ENCODE peak calls at places on chromosomes 1 and 21, in seven cellular contexts. Y, O, C, G, A, Q and L are unnamed samples.

GRCh38 chr1:112532074-112532473 is 23.3 kb downstream of the WNT2B start:
- DNase-seq in C (no peak), O (no peak), Q (no peak), G (no peak), Y (no peak), A (no peak), L (no peak)

GRCh38 chr1:99756598-99756997 is 9.8 kb downstream of the FRRS1 start:
- DNase-seq in O (peak; percentile 49), G (no peak), A (no peak), Y (no peak), Q (no peak), C (no peak), L (no peak)

GRCh38 chr1:44659566-44659965 is 14.7 kb downstream of the TMEM53 start:
- DNase-seq in Y (no peak), A (no peak), O (no peak), Q (no peak), C (no peak), G (no peak), L (no peak)

GRCh38 chr1:55310517-55310927 is 95.4 kb upstream of the USP24 start:
- DNase-seq in C (no peak), O (peak; percentile 96), G (no peak), Q (no peak), A (no peak), Y (no peak), L (no peak)

GRCh38 chr21:46071082-46071481 is 26.8 kb upstream of the COL6A2 start:
- DNase-seq in O (no peak), G (peak; percentile 3), Y (no peak), C (no peak), A (no peak), Q (no peak), L (peak; percentile 7)

GRCh38 chr1:204092632-204093420 is 19.9 kb downstream of the SOX13 start:
- DNase-seq in C (no peak), A (no peak), O (peak; percentile 65), Y (peak; percentile 57), Q (no peak), G (no peak), L (peak; percentile 59)

GRCh38 chr1:178541829-178542553 is 29.1 kb downstream of the TEX35 start:
- DNase-seq in G (peak; percentile 62), A (peak; percentile 53), Q (peak; percentile 80), Y (peak; percentile 85), C (peak; percentile 65), O (peak; percentile 91), L (peak; percentile 85)

GRCh38 chr1:36591278-36591677 is 108.6 kb upstream of the CSF3R start:
- DNase-seq in Y (no peak), C (no peak), G (no peak), A (no peak), O (no peak), Q (no peak), L (no peak)

GRCh38 chr1:243315455-243315854 is 59.6 kb downstream of the SDCCAG8 start:
- DNase-seq in O (no peak), Q (no peak), C (no peak), Y (no peak), G (no peak), A (no peak), L (no peak)

GRCh38 chr21:45309069-45309521 is 21.4 kb upstream of the POFUT2 start:
- DNase-seq in C (peak; percentile 63), G (no peak), O (peak; percentile 91), A (peak; percentile 82), Q (no peak), Y (peak; percentile 65), L (peak; percentile 69)

GRCh38 chr1:20370628-20371200 is 80.0 kb downstream of the VWA5B1 start:
- DNase-seq in Q (no peak), Y (no peak), A (no peak), C (no peak), G (no peak), O (peak; percentile 29), L (no peak)

GRCh38 chr21:41926068-41926806 is 27.6 kb downstream of the C2CD2 start:
- DNase-seq in A (no peak), Q (peak; percentile 78), C (peak; percentile 8), O (peak; percentile 76), G (no peak), Y (peak; percentile 42), L (no peak)

GRCh38 chr1:54543729-54544496 is 4.1 kb upstream of the ACOT11 start:
- DNase-seq in G (no peak), O (peak; percentile 96), Y (no peak), Q (peak; percentile 13), A (no peak), C (no peak), L (no peak)

GRCh38 chr1:50724626-50725286 is 235.3 kb downstream of the FAF1 start:
- DNase-seq in A (no peak), Y (no peak), C (no peak), Q (peak; percentile 47), O (no peak), G (no peak), L (no peak)

GRCh38 chr1:213192026-213192425 is 141.0 kb downstream of the RPS6KC1 start:
- DNase-seq in A (no peak), Q (no peak), C (no peak), Y (no peak), G (no peak), O (no peak), L (no peak)

GRCh38 chr1:78284354-78284753 is 206.4 kb upstream of the PTGFR start:
- DNase-seq in G (no peak), O (peak; percentile 2), C (no peak), Y (no peak), Q (no peak), A (no peak), L (no peak)

GRCh38 chr1:241485145-241485544 is 34.4 kb downstream of the FH start:
- DNase-seq in Q (no peak), O (no peak), G (no peak), A (no peak), Y (no peak), C (no peak), L (no peak)

GRCh38 chr1:64543831-64544230 is 73.9 kb downstream of the CACHD1 start:
- DNase-seq in G (no peak), Q (no peak), O (no peak), C (no peak), Y (no peak), A (no peak), L (no peak)

GRCh38 chr1:61183471-61184034 is 101.2 kb downstream of the NFIA start:
- DNase-seq in Y (peak; percentile 57), O (peak; percentile 3), C (no peak), Q (no peak), G (no peak), A (no peak), L (peak; percentile 65)

GRCh38 chr1:212892108-212892507 is 34.0 kb downstream of the FLVCR1 start:
- DNase-seq in O (no peak), Y (no peak), C (no peak), A (no peak), Q (no peak), G (no peak), L (no peak)

GRCh38 chr1:61207416-61207815 is 125.1 kb downstream of the NFIA start:
- DNase-seq in Q (no peak), O (peak; percentile 3), C (no peak), G (no peak), Y (no peak), A (no peak), L (no peak)

GRCh38 chr1:107866870-107867269 is 98.1 kb downstream of the VAV3 start:
- DNase-seq in O (no peak), C (no peak), G (no peak), Q (no peak), Y (no peak), A (no peak), L (no peak)

GRCh38 chr21:44427241-44428120 is 27.8 kb upstream of the LRRC3 start:
- DNase-seq in Y (no peak), A (no peak), O (peak; percentile 44), Q (no peak), C (no peak), G (peak; percentile 8), L (peak; percentile 68)

GRCh38 chr1:110634455-110635281 is 28.5 kb upstream of the KCNA2 start:
- DNase-seq in Y (peak; percentile 51), A (no peak), O (peak; percentile 88), Q (peak; percentile 79), C (peak; percentile 66), G (no peak), L (peak; percentile 62)

GRCh38 chr1:59077739-59078503 is 219.0 kb upstream of the FGGY start:
- DNase-seq in Q (no peak), C (no peak), A (peak; percentile 26), G (no peak), O (no peak), Y (no peak), L (no peak)

GRCh38 chr1:12441414-12442105 is 176.4 kb downstream of the DHRS3 start:
- DNase-seq in A (no peak), C (no peak), O (no peak), Y (no peak), Q (no peak), G (no peak), L (no peak)
- TF ChIP-seq CTCF in A (no peak), C (no peak), O (no peak), Y (no peak), Q (no peak), G (no peak), L (no peak)

GRCh38 chr1:168789501-168789900 is 60.5 kb upstream of the DPT start:
- DNase-seq in O (no peak), C (no peak), Y (no peak), Q (no peak), A (no peak), G (no peak), L (no peak)
- TF ChIP-seq CTCF in O (no peak), C (no peak), Y (no peak), Q (no peak), A (no peak), G (no peak), L (no peak)

GRCh38 chr1:113692824-113693431 is 66.4 kb downstream of the PHTF1 start:
- DNase-seq in O (no peak), G (no peak), Y (no peak), C (no peak), A (no peak), Q (no peak), L (no peak)

GRCh38 chr1:113691184-113691583 is 68.1 kb downstream of the PHTF1 start:
- DNase-seq in Q (no peak), O (no peak), G (no peak), C (no peak), A (no peak), Y (no peak), L (no peak)

GRCh38 chr1:113692342-113692741 is 66.9 kb downstream of the PHTF1 start:
- DNase-seq in Y (no peak), Q (no peak), A (no peak), G (no peak), C (no peak), O (no peak), L (no peak)

GRCh38 chr1:113694910-113695309 is 64.4 kb downstream of the PHTF1 start:
- DNase-seq in A (no peak), C (no peak), G (no peak), O (no peak), Y (no peak), Q (no peak), L (no peak)
- TF ChIP-seq CTCF in A (no peak), C (no peak), G (no peak), O (no peak), Y (no peak), Q (no peak), L (no peak)

DNA sequence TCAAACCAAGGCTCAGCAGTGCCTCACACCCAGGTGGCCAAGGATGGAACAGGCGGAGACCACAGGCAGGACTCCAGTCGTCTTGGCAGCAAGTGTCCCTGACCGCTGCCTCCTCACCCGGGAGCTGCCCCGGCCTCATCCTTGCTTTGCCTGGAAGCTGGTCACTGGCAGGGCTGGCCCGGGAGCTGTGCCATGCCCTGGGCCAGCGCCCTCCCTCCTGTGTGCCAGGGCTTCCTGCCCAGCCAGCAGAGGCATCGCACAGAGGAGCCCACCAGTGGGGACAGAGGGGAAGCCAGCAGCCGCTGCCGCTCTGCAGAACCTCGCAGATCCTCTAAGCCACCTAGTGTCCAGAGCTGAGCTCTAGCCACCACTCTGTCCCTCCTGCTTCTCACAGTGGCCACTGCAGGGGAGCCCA is 7.8 kb downstream of the CASZ1 start:
- DNase-seq in G (no peak), Q (no peak), A (peak; percentile 73), C (peak; percentile 55), Y (no peak), O (peak; percentile 94), L (no peak)
- TF ChIP-seq CTCF in G (peak; percentile 49), Q (no peak), A (peak; percentile 53), C (no peak), Y (no peak), O (peak; percentile 18), L (no peak)